ENCODE peak calls at places on chromosome 6, in ten cellular contexts. Z, R, P, C, B, S, D, T, G and X are unnamed samples.

GRCh38 chr6:105646391-105646867 is 243.5 kb upstream of the PREP start:
- DNase-seq in Z (no peak), R (no peak), P (peak; percentile 63), C (no peak), B (no peak), S (no peak), D (no peak), T (no peak), G (no peak), X (no peak)

GRCh38 chr6:144265390-144265789 is 19.7 kb upstream of the UTRN start:
- DNase-seq in Z (no peak), R (no peak), P (no peak), C (no peak), B (peak; percentile 25), S (peak; percentile 61), D (no peak), T (no peak), G (no peak), X (no peak)

GRCh38 chr6:44668976-44669934 is 281.7 kb downstream of the CDC5L start:
- DNase-seq in Z (no peak), R (no peak), P (no peak), C (no peak), B (no peak), S (no peak), D (no peak), T (no peak), G (peak; percentile 5), X (no peak)

GRCh38 chr6:37174515-37175331 is 4.8 kb downstream of the PIM1 start:
- DNase-seq in Z (no peak), R (no peak), P (no peak), C (no peak), B (no peak), S (no peak), D (no peak), T (no peak), G (no peak), X (no peak)

GRCh38 chr6:37615564-37616340 is 81.9 kb downstream of the MDGA1 start:
- DNase-seq in Z (no peak), R (no peak), P (no peak), C (no peak), B (no peak), S (no peak), D (no peak), T (no peak), G (no peak), X (no peak)

GRCh38 chr6:16669227-16669626 is 92.0 kb downstream of the ATXN1 start:
- DNase-seq in Z (no peak), R (peak; percentile 4), P (peak; percentile 68), C (no peak), B (no peak), S (no peak), D (no peak), T (no peak), G (no peak), X (no peak)

GRCh38 chr6:129131282-129131681 is 248.3 kb downstream of the LAMA2 start:
- DNase-seq in Z (peak; percentile 59), R (no peak), P (no peak), C (no peak), B (peak; percentile 66), S (no peak), D (no peak), T (no peak), G (no peak), X (peak; percentile 51)

GRCh38 chr6:80622641-80623040 is 516.2 kb downstream of the BCKDHB start:
- DNase-seq in Z (peak; percentile 68), R (no peak), P (no peak), C (no peak), B (no peak), S (no peak), D (no peak), T (no peak), G (no peak), X (peak; percentile 57)

GRCh38 chr6:2829253-2829652 is 12.4 kb downstream of the SERPINB1 start:
- DNase-seq in Z (no peak), R (no peak), P (no peak), C (no peak), B (no peak), S (no peak), D (no peak), T (no peak), G (no peak), X (no peak)

GRCh38 chr6:43811101-43812099 is 41.4 kb downstream of the VEGFA start:
- DNase-seq in Z (no peak), R (no peak), P (no peak), C (no peak), B (no peak), S (no peak), D (no peak), T (no peak), G (no peak), X (no peak)

GRCh38 chr6:6725120-6725833 is 136.8 kb downstream of the LY86 start:
- DNase-seq in Z (no peak), R (no peak), P (no peak), C (no peak), B (no peak), S (no peak), D (peak; percentile 56), T (no peak), G (no peak), X (no peak)